ENCODE peak calls at places on chromosomes 5 and 9, in eight cellular contexts. H is fibroblast of lung, G is fibroblast of the aortic adventitia, Z is A549, R is keratinocyte, F is lower lobe of right lung, E is endothelial cell of umbilical vein, V is stomach. U is an unnamed sample.

GRCh38 chr5:25754895-25755294 is 1110.1 kb upstream of the CDH10 start:
- DNase-seq in F (no peak), G (no peak), H (no peak), Z (no peak), R (no peak), E (no peak), V (no peak), U (no peak)

GRCh38 chr9:95048225-95049087 is 269.1 kb downstream of the FANCC start:
- DNase-seq in F (peak; percentile 89), Z (no peak), H (peak; percentile 58), G (peak; percentile 44), E (peak; percentile 52), V (peak; percentile 85), R (peak; percentile 59), U (no peak)

GRCh38 chr9:38178282-38178681 is 109.3 kb upstream of the SHB start:
- DNase-seq in F (no peak), E (peak; percentile 28), V (no peak), H (no peak), Z (no peak), R (no peak), G (no peak), U (no peak)

GRCh38 chr9:1231998-1232919 is 182.1 kb downstream of the DMRT2 start:
- DNase-seq in Z (peak; percentile 6), F (peak; percentile 67), E (no peak), V (peak; percentile 85), H (peak; percentile 33), R (no peak), G (peak; percentile 82), U (peak; percentile 73)

GRCh38 chr5:28156981-28157380 is 1118.6 kb upstream of the CDH9 start:
- DNase-seq in H (peak; percentile 16), Z (no peak), V (no peak), G (no peak), E (peak; percentile 72), R (no peak), F (no peak), U (peak; percentile 3)

GRCh38 chr9:126150411-126151030 is 176.1 kb upstream of the MVB12B start:
- DNase-seq in V (peak; percentile 2), Z (no peak), H (no peak), F (no peak), E (no peak), R (no peak), G (no peak), U (no peak)

GRCh38 chr5:142109356-142110045 is 922 bp downstream of the NDFIP1 start:
- DNase-seq in R (no peak), H (peak; percentile 31), G (peak; percentile 55), E (peak; percentile 55), V (no peak), F (no peak), Z (peak; percentile 9), U (no peak)

GRCh38 chr9:5842926-5843325 is 10.0 kb upstream of the ERMP1 start:
- DNase-seq in R (no peak), G (no peak), Z (no peak), E (peak; percentile 28), V (no peak), F (no peak), H (no peak), U (no peak)

GRCh38 chr9:21789541-21790037 is 12.8 kb upstream of the MTAP start:
- DNase-seq in H (peak; percentile 92), R (peak; percentile 65), F (no peak), V (peak; percentile 65), G (peak; percentile 96), E (peak; percentile 85), Z (peak; percentile 74), U (peak; percentile 63)

GRCh38 chr5:142915840-142916424 is 145.8 kb downstream of the ARHGAP26 start:
- DNase-seq in Z (peak; percentile 52), H (peak; percentile 39), V (peak; percentile 39), G (no peak), R (no peak), F (no peak), E (no peak), U (no peak)

GRCh38 chr5:98796197-98796972 is 22.9 kb downstream of the RGMB start:
- DNase-seq in V (no peak), F (no peak), E (peak; percentile 74), R (no peak), Z (peak; percentile 76), G (peak; percentile 69), H (peak; percentile 72), U (no peak)

GRCh38 chr9:131645078-131645776 is 94.6 kb downstream of the RAPGEF1 start:
- DNase-seq in R (no peak), E (no peak), H (no peak), Z (no peak), G (no peak), V (no peak), F (no peak), U (no peak)

GRCh38 chr5:156000115-156000514 is 326.8 kb upstream of the SGCD start:
- DNase-seq in H (no peak), E (no peak), Z (no peak), R (no peak), V (no peak), F (no peak), G (no peak), U (no peak)

GRCh38 chr5:150153957-150154617 is 1.6 kb downstream of the PDGFRB start:
- DNase-seq in R (no peak), E (no peak), F (no peak), V (no peak), Z (no peak), H (peak; percentile 81), G (peak; percentile 78), U (no peak)

GRCh38 chr5:127957183-127957582 is 126.4 kb upstream of the SLC12A2 start:
- DNase-seq in F (no peak), V (no peak), Z (peak; percentile 47), R (no peak), G (peak; percentile 56), H (peak; percentile 72), E (peak; percentile 52), U (no peak)

GRCh38 chr5:137078171-137078665 is 420.9 kb downstream of the SPOCK1 start:
- DNase-seq in V (no peak), F (no peak), G (peak; percentile 20), H (peak; percentile 73), Z (peak; percentile 18), E (no peak), R (no peak), U (no peak)

GRCh38 chr5:137072376-137073174 is 426.6 kb downstream of the SPOCK1 start:
- DNase-seq in H (peak; percentile 32), F (no peak), Z (no peak), E (peak; percentile 49), G (peak; percentile 66), V (no peak), R (no peak), U (no peak)

GRCh38 chr5:137073192-137073591 is 425.9 kb downstream of the SPOCK1 start:
- DNase-seq in F (no peak), Z (no peak), E (peak; percentile 67), V (no peak), G (peak; percentile 62), R (no peak), H (peak; percentile 58), U (no peak)

GRCh38 chr5:137071941-137072340 is 427.2 kb downstream of the SPOCK1 start:
- DNase-seq in F (no peak), G (peak; percentile 79), R (no peak), H (peak; percentile 22), Z (no peak), V (no peak), E (peak; percentile 72), U (no peak)

DNA sequence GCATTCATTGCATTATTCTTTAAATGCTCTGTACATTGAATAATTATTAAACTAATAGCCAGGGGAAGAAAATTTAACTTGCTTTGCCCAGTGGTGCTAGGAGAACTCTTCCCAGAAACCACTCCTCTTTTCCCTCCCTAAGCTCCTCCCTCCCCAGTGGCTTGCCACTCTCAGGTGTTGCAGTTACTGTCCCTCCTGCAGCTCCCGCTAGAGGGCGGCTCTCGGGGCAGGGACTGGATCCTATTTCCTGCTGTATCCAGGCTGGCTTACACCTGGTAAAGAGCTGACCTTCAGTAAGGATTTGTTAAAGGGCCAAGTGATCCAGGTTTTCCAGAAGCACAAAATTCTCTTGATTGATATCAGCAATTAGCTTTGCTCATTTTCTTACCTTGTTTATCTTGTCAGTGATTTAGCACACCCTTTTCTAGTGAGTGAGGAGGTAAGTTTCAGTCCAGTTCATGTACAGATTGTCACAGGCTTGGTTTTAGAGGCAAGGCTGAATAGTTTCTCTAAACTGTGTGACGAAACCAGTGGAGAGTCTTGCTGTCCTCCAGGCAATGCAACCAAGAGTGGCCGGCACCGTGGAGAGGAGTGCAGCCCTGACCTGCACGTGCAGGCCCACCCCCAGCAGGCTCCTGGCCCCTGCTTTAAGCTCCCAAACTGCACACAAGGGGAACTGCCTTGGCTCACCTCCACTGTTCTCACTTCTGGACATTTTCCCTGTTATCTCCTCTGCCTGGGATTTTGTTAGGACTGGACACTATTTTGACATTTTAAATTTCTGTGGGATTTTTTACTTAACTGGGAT is 423.8 kb downstream of the SPOCK1 start:
- DNase-seq in H (peak; percentile 39), E (peak; percentile 33), G (peak; percentile 23), R (peak; percentile 32), F (peak; percentile 74), Z (peak; percentile 82), V (peak; percentile 87), U (no peak)
- TF ChIP-seq CTCF in H (peak; percentile 38), E (peak; percentile 53), G (peak; percentile 66), R (peak; percentile 88), F (peak; percentile 53), Z (peak; percentile 70), V (peak; percentile 71), U (peak; percentile 70)

DNA sequence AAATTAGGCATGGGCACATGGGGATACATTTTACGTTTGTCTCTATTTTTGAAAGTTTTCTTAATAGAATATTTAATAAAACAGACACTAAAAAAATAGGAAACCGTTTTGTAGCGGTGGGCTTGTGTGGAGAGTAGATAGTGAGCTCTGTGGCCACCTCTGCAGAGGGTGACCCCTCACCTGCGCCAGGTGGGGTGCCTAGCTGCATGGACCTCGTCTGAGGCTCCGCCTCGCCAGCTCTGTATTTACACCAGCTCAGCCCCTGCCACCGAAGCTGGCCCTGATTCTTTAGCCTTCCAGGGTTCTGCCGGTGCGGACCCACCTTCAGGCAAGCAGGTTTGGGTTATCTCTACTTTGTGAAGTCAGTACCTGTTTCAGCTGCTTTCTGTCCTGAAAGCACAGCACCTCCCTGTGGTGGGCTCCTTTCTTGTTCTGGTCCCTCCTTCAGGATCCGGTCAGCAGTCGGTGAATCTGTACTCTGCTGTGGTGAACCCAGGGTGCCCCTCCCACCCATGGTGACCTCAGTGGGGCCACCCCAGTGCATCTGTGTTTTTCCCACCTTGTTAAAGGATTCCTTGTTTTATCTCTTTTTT is 105.2 kb upstream of the CACNA1B start:
- DNase-seq in F (no peak), H (no peak), E (no peak), V (no peak), R (no peak), G (no peak), Z (no peak), U (no peak)
- TF ChIP-seq CTCF in F (no peak), H (no peak), E (no peak), V (no peak), R (peak; percentile 37), G (peak; percentile 8), Z (peak; percentile 10), U (no peak)

GRCh38 chr9:119284118-119284517 is 85.1 kb downstream of the BRINP1 start:
- DNase-seq in H (peak; percentile 70), E (no peak), Z (no peak), R (no peak), F (no peak), G (no peak), V (no peak), U (no peak)
- TF ChIP-seq CTCF in H (no peak), E (no peak), Z (no peak), R (peak; percentile 10), F (no peak), G (no peak), V (no peak), U (no peak)

DNA sequence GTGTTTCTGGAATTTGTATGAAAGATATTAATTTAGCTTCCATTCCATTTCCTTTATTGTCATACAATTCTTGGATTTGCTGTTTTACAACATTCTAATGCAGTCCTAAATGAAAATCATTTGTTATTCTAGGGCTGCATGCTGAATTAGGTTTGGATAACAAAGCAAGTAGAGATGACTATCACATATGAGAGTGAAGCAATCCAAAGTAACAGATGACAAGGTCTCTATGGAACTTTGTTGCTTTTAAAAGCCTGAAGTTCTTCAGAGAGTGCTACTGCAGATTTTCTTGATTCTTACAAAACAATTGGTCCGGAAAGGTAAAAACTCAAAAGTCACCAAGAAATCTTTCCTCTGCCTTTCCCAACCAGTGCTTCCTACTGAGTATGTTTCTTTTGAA is 56.9 kb upstream of the VCAN start:
- DNase-seq in Z (no peak), R (no peak), G (peak; percentile 50), H (peak; percentile 16), F (no peak), V (no peak), E (no peak), U (no peak)
- TF ChIP-seq CTCF in Z (no peak), R (no peak), G (no peak), H (no peak), F (no peak), V (no peak), E (no peak), U (no peak)

U was measured in BJ.